ENCODE peak calls at places on chromosome 20, in five cellular contexts. One of them, this sample, is unnamed.

GRCh38 chr20:2246081-2246491 is 49.7 kb upstream of the TGM3 start:
- DNase-seq in MM.1S: no peak
- DNase-seq in IMR-90: no peak
- DNase-seq in fibroblast of lung: no peak
- DNase-seq in OCI-LY7: no peak
- DNase-seq in this sample: no peak

GRCh38 chr20:37463726-37464125 is 57.3 kb upstream of the NNAT start:
- DNase-seq in OCI-LY7: no peak
- DNase-seq in IMR-90: no peak
- DNase-seq in fibroblast of lung: no peak
- DNase-seq in MM.1S: no peak
- DNase-seq in this sample: no peak

GRCh38 chr20:7585126-7585679 is 355.1 kb downstream of the HAO1 start:
- DNase-seq in MM.1S: no peak
- DNase-seq in OCI-LY7: no peak
- DNase-seq in IMR-90: no peak
- DNase-seq in fibroblast of lung: no peak
- DNase-seq in this sample: no peak

GRCh38 chr20:5221078-5221430 is 94.2 kb downstream of the CDS2 start:
- DNase-seq in fibroblast of lung: no peak
- DNase-seq in IMR-90: no peak
- DNase-seq in MM.1S: no peak
- DNase-seq in OCI-LY7: no peak
- DNase-seq in this sample: no peak

GRCh38 chr20:438581-439469 is 23.5 kb downstream of the TBC1D20 start:
- DNase-seq in MM.1S: peak; percentile 91
- DNase-seq in OCI-LY7: peak; percentile 28
- DNase-seq in IMR-90: no peak
- DNase-seq in fibroblast of lung: no peak
- DNase-seq in this sample: no peak

GRCh38 chr20:57708694-57709673 is 831 bp downstream of the PMEPA1 start:
- DNase-seq in MM.1S: no peak
- DNase-seq in fibroblast of lung: no peak
- DNase-seq in IMR-90: peak; percentile 19
- DNase-seq in OCI-LY7: no peak
- DNase-seq in this sample: peak; percentile 94

GRCh38 chr20:1376453-1377270 is 16.2 kb downstream of the FKBP1A start:
- DNase-seq in IMR-90: no peak
- DNase-seq in fibroblast of lung: no peak
- DNase-seq in OCI-LY7: peak; percentile 29
- DNase-seq in MM.1S: no peak
- DNase-seq in this sample: no peak

GRCh38 chr20:59082077-59082740 is 39.6 kb upstream of the PRELID3B start:
- DNase-seq in OCI-LY7: peak; percentile 37
- DNase-seq in fibroblast of lung: peak; percentile 11
- DNase-seq in MM.1S: no peak
- DNase-seq in IMR-90: peak; percentile 84
- DNase-seq in this sample: peak; percentile 14

GRCh38 chr20:40682104-40683045 is 6.7 kb downstream of the MAFB start:
- DNase-seq in MM.1S: no peak
- DNase-seq in IMR-90: no peak
- DNase-seq in fibroblast of lung: peak; percentile 31
- DNase-seq in OCI-LY7: no peak
- DNase-seq in this sample: no peak

GRCh38 chr20:1312308-1312707 is 16.6 kb downstream of the SDCBP2 start:
- DNase-seq in MM.1S: no peak
- DNase-seq in fibroblast of lung: no peak
- DNase-seq in OCI-LY7: no peak
- DNase-seq in IMR-90: no peak
- DNase-seq in this sample: no peak

GRCh38 chr20:24718696-24719095 is 230.4 kb upstream of the CST7 start:
- DNase-seq in OCI-LY7: no peak
- DNase-seq in MM.1S: peak; percentile 55
- DNase-seq in IMR-90: no peak
- DNase-seq in fibroblast of lung: no peak
- DNase-seq in this sample: no peak

GRCh38 chr20:56420028-56420427 is 8.0 kb downstream of the CASS4 start:
- DNase-seq in OCI-LY7: no peak
- DNase-seq in fibroblast of lung: no peak
- DNase-seq in MM.1S: no peak
- DNase-seq in IMR-90: no peak
- DNase-seq in this sample: no peak

DNA sequence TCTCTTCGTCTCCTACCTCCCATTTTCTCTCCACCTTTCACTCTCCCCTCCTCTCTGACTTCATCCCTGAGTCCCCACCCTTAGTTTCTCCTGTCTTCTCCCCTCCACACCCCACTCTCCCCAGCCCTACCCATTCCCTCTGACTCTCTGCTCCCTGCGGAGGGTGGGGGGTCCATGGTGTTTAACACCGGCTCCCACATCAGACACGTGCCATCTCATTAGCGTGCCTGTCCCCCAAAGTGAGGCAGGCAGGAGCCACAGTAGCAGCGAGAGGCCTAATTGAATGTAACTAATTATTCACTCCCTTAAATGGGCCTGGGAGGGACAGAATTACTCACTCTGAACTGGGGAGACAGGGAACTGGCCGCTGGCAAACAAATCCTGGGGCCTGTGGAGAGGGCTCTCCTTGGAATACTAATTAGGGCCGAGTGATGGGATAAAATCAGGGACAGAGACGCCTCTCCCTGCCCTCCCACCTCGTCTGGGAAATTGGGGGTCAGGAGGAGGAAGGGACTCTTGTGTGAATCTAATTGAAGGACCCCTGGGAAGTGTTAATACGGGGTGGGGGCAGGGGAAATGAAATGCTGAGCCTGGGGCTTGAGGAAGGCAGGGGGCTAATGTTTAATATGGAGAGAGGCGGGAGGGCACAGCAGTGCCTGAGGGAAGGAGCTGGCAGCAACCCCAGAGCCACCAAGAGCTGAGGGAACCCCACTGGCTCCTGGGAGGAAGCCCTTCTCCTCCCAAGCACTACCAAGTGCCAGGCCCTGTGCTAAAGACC is 17.9 kb downstream of the CD40 start:
- DNase-seq in MM.1S: no peak
- DNase-seq in fibroblast of lung: no peak
- DNase-seq in IMR-90: no peak
- DNase-seq in OCI-LY7: no peak
- DNase-seq in this sample: no peak
- TF ChIP-seq CTCF in MM.1S: no peak
- TF ChIP-seq CTCF in fibroblast of lung: no peak
- TF ChIP-seq CTCF in IMR-90: no peak
- TF ChIP-seq CTCF in OCI-LY7: no peak
- TF ChIP-seq CTCF in this sample: no peak

GRCh38 chr20:49696594-49696993 is 17.1 kb downstream of the B4GALT5 start:
- DNase-seq in IMR-90: no peak
- DNase-seq in MM.1S: no peak
- DNase-seq in OCI-LY7: no peak
- DNase-seq in fibroblast of lung: no peak
- DNase-seq in this sample: no peak
- H3K4me2 ChIP-seq in IMR-90: no peak overlapping the region
- H3K4me2 ChIP-seq in MM.1S: no peak overlapping the region
- H3K4me2 ChIP-seq in OCI-LY7: peak overlapping the region; percentile 50
- H3K4me2 ChIP-seq in fibroblast of lung: no peak overlapping the region
- H3K4me2 ChIP-seq in this sample: no peak overlapping the region

GRCh38 chr20:63651942-63652191 is 1.4 kb downstream of the STMN3 start:
- DNase-seq in IMR-90: no peak
- DNase-seq in fibroblast of lung: no peak
- DNase-seq in MM.1S: no peak
- DNase-seq in OCI-LY7: no peak
- DNase-seq in this sample: peak; percentile 64
- TF ChIP-seq CTCF in IMR-90: no peak
- TF ChIP-seq CTCF in fibroblast of lung: no peak
- TF ChIP-seq CTCF in MM.1S: no peak
- TF ChIP-seq CTCF in OCI-LY7: no peak
- TF ChIP-seq CTCF in this sample: no peak

GRCh38 chr20:53598140-53599038 is 4.8 kb upstream of the ZNF217 start:
- DNase-seq in OCI-LY7: no peak
- DNase-seq in fibroblast of lung: no peak
- DNase-seq in MM.1S: peak; percentile 50
- DNase-seq in IMR-90: no peak
- DNase-seq in this sample: no peak
- H3K4me2 ChIP-seq in OCI-LY7: peak overlapping the region; percentile 12
- H3K4me2 ChIP-seq in fibroblast of lung: no peak overlapping the region
- H3K4me2 ChIP-seq in MM.1S: peak overlapping the region; percentile 58
- H3K4me2 ChIP-seq in IMR-90: no peak overlapping the region
- H3K4me2 ChIP-seq in this sample: no peak overlapping the region

DNA sequence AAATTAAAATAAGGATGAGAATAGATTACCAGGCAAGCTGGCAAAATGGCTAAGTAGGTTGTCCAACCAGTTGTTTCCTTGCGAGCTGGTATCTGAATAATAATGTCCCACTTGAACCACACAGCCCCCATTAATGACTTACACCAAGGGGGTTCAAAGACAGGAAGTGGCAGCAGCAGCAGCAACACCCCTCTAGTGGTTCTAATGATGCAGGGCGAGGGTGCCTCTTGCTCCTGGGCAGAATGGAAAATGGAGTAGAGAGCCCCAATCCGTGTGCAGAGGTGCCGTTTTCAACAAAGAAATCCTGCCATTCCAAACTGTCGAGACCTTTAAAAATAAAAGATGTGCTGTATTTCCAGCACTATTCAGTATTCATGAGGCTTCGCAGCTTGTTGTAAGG is 218.1 kb downstream of the TSHZ2 start:
- DNase-seq in OCI-LY7: no peak
- DNase-seq in IMR-90: no peak
- DNase-seq in fibroblast of lung: no peak
- DNase-seq in MM.1S: no peak
- DNase-seq in this sample: no peak
- TF ChIP-seq CTCF in OCI-LY7: no peak
- TF ChIP-seq CTCF in IMR-90: no peak
- TF ChIP-seq CTCF in fibroblast of lung: no peak
- TF ChIP-seq CTCF in MM.1S: no peak
- TF ChIP-seq CTCF in this sample: no peak

DNA sequence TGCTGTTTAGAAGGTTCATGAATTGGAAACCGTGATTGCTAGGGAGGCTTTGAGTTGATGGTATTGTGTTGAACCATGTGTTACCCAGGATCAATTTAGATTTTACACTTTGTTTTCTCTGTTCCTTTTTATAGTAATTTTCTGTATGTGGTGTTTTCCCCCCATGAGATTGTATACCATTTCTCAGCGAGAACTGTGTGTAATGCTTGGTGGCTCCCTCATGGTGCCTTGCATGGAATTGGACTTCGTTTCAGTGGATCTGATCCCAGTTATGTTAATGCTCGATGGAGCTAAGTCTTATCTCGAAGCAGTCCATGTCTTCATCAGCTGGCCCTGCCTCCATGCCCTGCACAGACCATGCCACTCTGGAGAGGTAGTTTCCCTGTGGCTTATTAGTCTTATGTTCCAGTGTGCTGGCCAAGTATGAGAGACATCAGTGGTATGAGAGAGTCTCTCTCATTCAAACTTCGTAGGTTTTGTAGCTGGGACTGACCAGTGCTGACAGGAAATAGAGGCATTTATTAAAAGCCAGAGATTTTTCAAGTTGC is 18.7 kb downstream of the PTPN1 start:
- DNase-seq in IMR-90: peak; percentile 39
- DNase-seq in fibroblast of lung: no peak
- DNase-seq in OCI-LY7: no peak
- DNase-seq in MM.1S: no peak
- DNase-seq in this sample: peak; percentile 59
- H3K4me2 ChIP-seq in IMR-90: peak overlapping the region; percentile 29
- H3K4me2 ChIP-seq in fibroblast of lung: peak overlapping the region; percentile 51
- H3K4me2 ChIP-seq in OCI-LY7: no peak overlapping the region
- H3K4me2 ChIP-seq in MM.1S: no peak overlapping the region
- H3K4me2 ChIP-seq in this sample: peak overlapping the region; percentile 54

GRCh38 chr20:38894091-38894847 is 31.9 kb upstream of the FAM83D start:
- DNase-seq in MM.1S: no peak
- DNase-seq in IMR-90: no peak
- DNase-seq in OCI-LY7: no peak
- DNase-seq in fibroblast of lung: no peak
- DNase-seq in this sample: no peak
- TF ChIP-seq CTCF in MM.1S: no peak
- TF ChIP-seq CTCF in IMR-90: no peak
- TF ChIP-seq CTCF in OCI-LY7: peak; percentile 5
- TF ChIP-seq CTCF in fibroblast of lung: no peak
- TF ChIP-seq CTCF in this sample: no peak

This sample was measured in osteoblast.